ENCODE peak calls at places on chromosomes 1 and 21, in six cellular contexts. M, E, S, O, J and I are unnamed samples.

GRCh38 chr1:155717041-155717440 is 28.1 kb downstream of the DAP3 start:
- DNase-seq in M (no peak), J (no peak), E (no peak), S (no peak), O (no peak), I (no peak)

GRCh38 chr21:44938976-44939531 is 775 bp upstream of the SLX9 start:
- DNase-seq in S (no peak), O (no peak), M (no peak), J (no peak), E (no peak), I (peak)

GRCh38 chr1:42658880-42659337 is 686 bp downstream of the PPIH start:
- DNase-seq in E (peak), O (no peak), J (no peak), M (no peak), S (peak), I (no peak)

GRCh38 chr1:236039736-236040670 is 24.9 kb downstream of the NID1 start:
- DNase-seq in E (peak), S (peak), M (peak), O (no peak), J (no peak), I (peak)

GRCh38 chr1:87833158-87833557 is 504.5 kb downstream of the LMO4 start:
- DNase-seq in O (no peak), S (no peak), E (peak), M (peak), J (no peak), I (no peak)

GRCh38 chr1:56064705-56065104 is 514.7 kb downstream of the PLPP3 start:
- DNase-seq in J (no peak), O (no peak), M (no peak), E (peak), S (no peak), I (no peak)

GRCh38 chr1:234958702-234959649 is 169.7 kb downstream of the TOMM20 start:
- DNase-seq in M (no peak), J (no peak), O (no peak), E (no peak), S (no peak), I (peak)

GRCh38 chr1:109485001-109485400 is 1.3 kb downstream of the ATXN7L2 start:
- DNase-seq in O (no peak), E (no peak), S (no peak), M (no peak), J (no peak), I (no peak)

GRCh38 chr1:188363943-188364342 is 1535.2 kb downstream of the PLA2G4A start:
- DNase-seq in J (no peak), M (no peak), O (no peak), E (no peak), S (no peak), I (no peak)

GRCh38 chr1:6603851-6604558 is 1.3 kb upstream of the KLHL21 start:
- DNase-seq in J (no peak), M (peak), O (no peak), S (no peak), E (peak), I (peak)

GRCh38 chr1:64515427-64515826 is 45.5 kb downstream of the CACHD1 start:
- DNase-seq in S (no peak), M (peak), J (no peak), E (peak), O (no peak), I (peak)

GRCh38 chr1:168893359-168893791 is 164.4 kb upstream of the DPT start:
- DNase-seq in M (peak), E (no peak), J (no peak), S (no peak), O (no peak), I (no peak)

GRCh38 chr1:143625886-143626285 is 345.9 kb downstream of the FAM72C start:
- DNase-seq in S (no peak), O (no peak), M (no peak), J (no peak), E (no peak), I (no peak)